ENCODE peak calls at places on chromosomes 13 and 19, in five cellular contexts. T is foreskin melanocyte; Q is stimulated activated effector memory CD8-positive, alpha-beta T cell treated with anti-CD3 and anti-CD28 coated beads, Interleukin-12 subunit alpha, Interleukin-12 subunit beta, amount 100 ng/mL, for 72 hours; O is stimulated activated CD4-positive, alpha-beta T cell treated with anti-CD3 and anti-CD28 coated beads, Interleukin-4, amount 100 ng/mL, for 4 hours; I is breast epithelium. R is an unnamed sample.

GRCh38 chr13:110214637-110215036 is 92.3 kb downstream of the COL4A1 start:
- DNase-seq in T (no peak), Q (no peak), O (no peak), I (no peak), R (peak; percentile 28)

GRCh38 chr13:94921181-94921580 is 208.8 kb upstream of the SOX21 start:
- DNase-seq in T (no peak), Q (no peak), O (no peak), I (no peak), R (no peak)

GRCh38 chr13:94968757-94969086 is 256.4 kb upstream of the SOX21 start:
- DNase-seq in T (no peak), Q (no peak), O (no peak), I (no peak), R (no peak)

GRCh38 chr19:55258476-55258827 is 365 bp downstream of the PPP6R1 start:
- DNase-seq in T (no peak), Q (no peak), O (peak; percentile 23), I (peak; percentile 30), R (no peak)

GRCh38 chr19:46107371-46107770 is 17.1 kb downstream of the IGFL3 start:
- DNase-seq in T (no peak), Q (no peak), O (no peak), I (peak; percentile 86), R (no peak)

GRCh38 chr13:99962242-99962641 is 9.3 kb downstream of the ZIC5 start:
- DNase-seq in T (no peak), Q (no peak), O (no peak), I (no peak), R (no peak)

GRCh38 chr19:46644720-46645119 is 8.7 kb upstream of the GNG8 start:
- DNase-seq in T (no peak), Q (no peak), O (no peak), I (no peak), R (no peak)

GRCh38 chr19:18264428-18264827 is 9.8 kb downstream of the IQCN start:
- DNase-seq in T (no peak), Q (no peak), O (no peak), I (no peak), R (no peak)

GRCh38 chr13:113411216-113412023 is 41.9 kb downstream of the ADPRHL1 start:
- DNase-seq in T (no peak), Q (no peak), O (no peak), I (peak; percentile 27), R (peak; percentile 85)

GRCh38 chr13:33323766-33324525 is 38.4 kb upstream of the STARD13 start:
- DNase-seq in T (peak; percentile 29), Q (no peak), O (no peak), I (no peak), R (no peak)

GRCh38 chr19:55647732-55648656 is at the start of gene CCDC106:
- DNase-seq in T (no peak), Q (peak; percentile 67), O (peak; percentile 64), I (no peak), R (peak; percentile 52)

GRCh38 chr19:54178581-54179261 is 5.8 kb upstream of the TMC4 start:
- DNase-seq in T (no peak), Q (peak; percentile 67), O (no peak), I (no peak), R (no peak)

GRCh38 chr13:92173254-92173653 is 774.8 kb downstream of the GPC5 start:
- DNase-seq in T (no peak), Q (no peak), O (no peak), I (no peak), R (no peak)

GRCh38 chr19:2270157-2270571 is 11.8 kb downstream of the PEAK3 start:
- DNase-seq in T (no peak), Q (no peak), O (peak; percentile 18), I (no peak), R (no peak)

GRCh38 chr19:2523630-2524311 is 47.8 kb downstream of the GADD45B start:
- DNase-seq in T (no peak), Q (no peak), O (no peak), I (no peak), R (no peak)

GRCh38 chr13:29830000-29830399 is 20.4 kb downstream of the UBL3 start:
- DNase-seq in T (no peak), Q (no peak), O (no peak), I (no peak), R (no peak)

GRCh38 chr13:45391926-45392325 is 26.2 kb downstream of the SLC25A30 start:
- DNase-seq in T (no peak), Q (no peak), O (no peak), I (no peak), R (no peak)

GRCh38 chr19:16628984-16629691 is 1.1 kb upstream of the MED26 start:
- DNase-seq in T (peak; percentile 24), Q (no peak), O (no peak), I (peak; percentile 30), R (peak; percentile 52)

GRCh38 chr13:33150146-33150545 is 133.9 kb downstream of the KL start:
- DNase-seq in T (peak; percentile 79), Q (no peak), O (no peak), I (no peak), R (no peak)

GRCh38 chr13:51887441-51887840 is 25.7 kb downstream of the CCDC70 start:
- DNase-seq in T (no peak), Q (no peak), O (no peak), I (no peak), R (no peak)

GRCh38 chr19:1837625-1838105 is 10.6 kb downstream of the REXO1 start:
- DNase-seq in T (no peak), Q (peak; percentile 89), O (peak; percentile 34), I (no peak), R (no peak)

GRCh38 chr13:30017880-30018279 is 167.5 kb upstream of the UBL3 start:
- DNase-seq in T (no peak), Q (no peak), O (no peak), I (no peak), R (no peak)

GRCh38 chr13:110187501-110188161 is 119.3 kb downstream of the COL4A1 start:
- DNase-seq in T (peak; percentile 52), Q (no peak), O (no peak), I (no peak), R (no peak)

GRCh38 chr19:50790365-50790825 is at the start of gene ACP4:
- DNase-seq in T (no peak), Q (no peak), O (no peak), I (no peak), R (no peak)

GRCh38 chr19:8462601-8463000 is 17.8 kb downstream of the HNRNPM start:
- DNase-seq in T (no peak), Q (no peak), O (no peak), I (no peak), R (no peak)

GRCh38 chr19:43503501-43504425 is 783 bp downstream of the PHLDB3 start:
- DNase-seq in T (peak; percentile 77), Q (peak; percentile 97), O (peak; percentile 97), I (peak; percentile 97), R (peak; percentile 93)

GRCh38 chr19:55605637-55606470 is at the start of gene ZNF865:
- DNase-seq in T (peak; percentile 67), Q (peak; percentile 85), O (peak; percentile 63), I (peak; percentile 57), R (peak; percentile 75)

GRCh38 chr19:51034704-51035103 is at the start of gene KLK12:
- DNase-seq in T (no peak), Q (no peak), O (no peak), I (no peak), R (no peak)

GRCh38 chr13:50912851-50913250 is 3.3 kb downstream of the RNASEH2B start:
- DNase-seq in T (no peak), Q (no peak), O (no peak), I (no peak), R (no peak)

GRCh38 chr13:94214979-94215378 is 264.5 kb downstream of the DCT start:
- DNase-seq in T (no peak), Q (no peak), O (no peak), I (no peak), R (no peak)

GRCh38 chr19:34880034-34880433 is 46.7 kb upstream of the ZNF30 start:
- DNase-seq in T (no peak), Q (no peak), O (no peak), I (no peak), R (no peak)

GRCh38 chr13:59823495-59823894 is 340.2 kb downstream of the DIAPH3 start:
- DNase-seq in T (peak; percentile 11), Q (no peak), O (no peak), I (no peak), R (no peak)

R was measured in MV-4-11.